ENCODE peak calls at places on chromosomes 13 and 19, in four cellular contexts. E is hepatic stellate cell; F is cardiac fibroblast; H is stimulated activated CD4-positive, alpha-beta T cell treated with anti-CD3 and anti-CD28 coated beads, Interleukin-1b, Interleukin-23, amount 100 ng/mL, for 1 hour. R is an unnamed sample.

GRCh38 chr13:37701972-37702371 is 103.4 kb upstream of the POSTN start:
- DNase-seq in E (peak), F (peak), H (no peak), R (no peak)

GRCh38 chr19:46975918-46976782 is 43.5 kb upstream of the NPAS1 start:
- DNase-seq in E (peak), F (peak), H (no peak), R (peak)

GRCh38 chr13:39209731-39210633 is 171.7 kb downstream of the NHLRC3 start:
- DNase-seq in E (no peak), F (peak), H (no peak), R (no peak)

GRCh38 chr19:3358919-3359849 is 7.2 kb upstream of the NFIC start:
- DNase-seq in E (peak), F (no peak), H (peak), R (peak)

GRCh38 chr13:63381078-63381859 is 1965.6 kb upstream of the PCDH20 start:
- DNase-seq in E (no peak), F (peak), H (no peak), R (no peak)

GRCh38 chr13:39110518-39111097 is 72.4 kb downstream of the NHLRC3 start:
- DNase-seq in E (no peak), F (no peak), H (no peak), R (no peak)

GRCh38 chr19:39179754-39180153 is 17.0 kb upstream of the NCCRP1 start:
- DNase-seq in E (no peak), F (no peak), H (no peak), R (no peak)

GRCh38 chr13:48424212-48424611 is 11.3 kb upstream of the LPAR6 start:
- DNase-seq in E (no peak), F (no peak), H (no peak), R (no peak)

R was measured in body of pancreas.